ENCODE peak calls at places on chromosomes 4 and X, in four cellular contexts. One of them, this sample, is unnamed.
A peak's percentile ranks its signal among the peaks of the same experiment; 100 is the strongest.

GRCh38 chr4:106522839-106523238 is 154.3 kb upstream of the GIMD1 start:
- DNase-seq in right lobe of liver: no peak
- DNase-seq in IMR-90: peak; percentile 1
- DNase-seq in upper lobe of left lung: no peak
- DNase-seq in this sample: no peak

GRCh38 chr4:39792529-39792928 is 94.6 kb downstream of the UBE2K start:
- DNase-seq in right lobe of liver: no peak
- DNase-seq in IMR-90: no peak
- DNase-seq in upper lobe of left lung: no peak
- DNase-seq in this sample: no peak

GRCh38 chr4:97121493-97121892 is 1021.8 kb downstream of the STPG2 start:
- DNase-seq in upper lobe of left lung: no peak
- DNase-seq in IMR-90: no peak
- DNase-seq in right lobe of liver: no peak
- DNase-seq in this sample: no peak

GRCh38 chr4:131566026-131566425 is 1583.1 kb upstream of the PCDH10 start:
- DNase-seq in IMR-90: no peak
- DNase-seq in upper lobe of left lung: no peak
- DNase-seq in right lobe of liver: no peak
- DNase-seq in this sample: no peak

GRCh38 chrX:143664302-143664701 is 28.4 kb upstream of the SLITRK4 start:
- DNase-seq in right lobe of liver: no peak
- DNase-seq in IMR-90: no peak
- DNase-seq in upper lobe of left lung: no peak
- DNase-seq in this sample: no peak

GRCh38 chr4:33369366-33369899 is 2649.3 kb downstream of the PCDH7 start:
- DNase-seq in right lobe of liver: no peak
- DNase-seq in IMR-90: peak; percentile 12
- DNase-seq in upper lobe of left lung: no peak
- DNase-seq in this sample: no peak

GRCh38 chr4:109721033-109721432 is 8.8 kb downstream of the PLA2G12A start:
- DNase-seq in right lobe of liver: no peak
- DNase-seq in IMR-90: peak; percentile 70
- DNase-seq in upper lobe of left lung: no peak
- DNase-seq in this sample: no peak

GRCh38 chr4:109359040-109359646 is 56.7 kb upstream of the COL25A1 start:
- DNase-seq in right lobe of liver: no peak
- DNase-seq in IMR-90: no peak
- DNase-seq in upper lobe of left lung: no peak
- DNase-seq in this sample: no peak

GRCh38 chr4:152352645-152353116 is 183.2 kb downstream of the FBXW7 start:
- DNase-seq in right lobe of liver: no peak
- DNase-seq in upper lobe of left lung: peak; percentile 30
- DNase-seq in IMR-90: peak; percentile 97
- DNase-seq in this sample: peak; percentile 62

GRCh38 chrX:41381685-41382084 is 47.7 kb downstream of the DDX3X start:
- DNase-seq in right lobe of liver: peak; percentile 80
- DNase-seq in upper lobe of left lung: peak; percentile 73
- DNase-seq in IMR-90: peak; percentile 90
- DNase-seq in this sample: no peak

GRCh38 chrX:132041016-132041415 is 17.9 kb downstream of the STK26 start:
- DNase-seq in IMR-90: no peak
- DNase-seq in right lobe of liver: no peak
- DNase-seq in upper lobe of left lung: no peak
- DNase-seq in this sample: no peak

GRCh38 chrX:24426340-24426913 is 38.7 kb upstream of the PDK3 start:
- DNase-seq in IMR-90: peak; percentile 12
- DNase-seq in right lobe of liver: no peak
- DNase-seq in upper lobe of left lung: no peak
- DNase-seq in this sample: no peak

GRCh38 chrX:69314436-69315348 is 149.4 kb upstream of the PJA1 start:
- DNase-seq in upper lobe of left lung: peak; percentile 18
- DNase-seq in right lobe of liver: no peak
- DNase-seq in IMR-90: no peak
- DNase-seq in this sample: no peak

GRCh38 chrX:24178441-24178840 is 28.9 kb downstream of the ZFX start:
- DNase-seq in IMR-90: no peak
- DNase-seq in upper lobe of left lung: no peak
- DNase-seq in right lobe of liver: no peak
- DNase-seq in this sample: no peak

GRCh38 chrX:40700640-40701342 is 34.6 kb downstream of the MED14 start:
- DNase-seq in right lobe of liver: no peak
- DNase-seq in IMR-90: no peak
- DNase-seq in upper lobe of left lung: no peak
- DNase-seq in this sample: no peak

GRCh38 chrX:112818114-112819012 is 22.3 kb downstream of the AMOT start:
- DNase-seq in IMR-90: no peak
- DNase-seq in upper lobe of left lung: no peak
- DNase-seq in right lobe of liver: no peak
- DNase-seq in this sample: no peak

GRCh38 chr4:39410415-39410814 is 3.7 kb downstream of the KLB start:
- DNase-seq in right lobe of liver: no peak
- DNase-seq in IMR-90: no peak
- DNase-seq in upper lobe of left lung: no peak
- DNase-seq in this sample: no peak

GRCh38 chr4:98556451-98556850 is 102.0 kb downstream of the TSPAN5 start:
- DNase-seq in upper lobe of left lung: no peak
- DNase-seq in IMR-90: no peak
- DNase-seq in right lobe of liver: no peak
- DNase-seq in this sample: no peak

GRCh38 chr4:85725727-85726170 is 250.8 kb downstream of the ARHGAP24 start:
- DNase-seq in IMR-90: no peak
- DNase-seq in upper lobe of left lung: peak; percentile 50
- DNase-seq in right lobe of liver: peak; percentile 34
- DNase-seq in this sample: peak; percentile 7

GRCh38 chrX:122055979-122056715 is 1008.7 kb downstream of the GLUD2 start:
- DNase-seq in right lobe of liver: no peak
- DNase-seq in upper lobe of left lung: no peak
- DNase-seq in IMR-90: no peak
- DNase-seq in this sample: no peak

GRCh38 chrX:56281789-56282188 is 49.6 kb downstream of the KLF8 start:
- DNase-seq in IMR-90: peak; percentile 16
- DNase-seq in right lobe of liver: no peak
- DNase-seq in upper lobe of left lung: no peak
- DNase-seq in this sample: no peak

GRCh38 chr4:83708500-83709175 is 172.7 kb downstream of the GPAT3 start:
- DNase-seq in upper lobe of left lung: no peak
- DNase-seq in right lobe of liver: no peak
- DNase-seq in IMR-90: no peak
- DNase-seq in this sample: no peak

GRCh38 chr4:20698820-20699219 is 1.4 kb upstream of the PACRGL start:
- DNase-seq in upper lobe of left lung: no peak
- DNase-seq in IMR-90: no peak
- DNase-seq in right lobe of liver: no peak
- DNase-seq in this sample: no peak

GRCh38 chrX:63657821-63658220 is 127.2 kb downstream of the ARHGEF9 start:
- DNase-seq in IMR-90: peak; percentile 78
- DNase-seq in right lobe of liver: no peak
- DNase-seq in upper lobe of left lung: peak; percentile 72
- DNase-seq in this sample: no peak

GRCh38 chr4:88033309-88033708 is 25.9 kb downstream of the PKD2 start:
- DNase-seq in upper lobe of left lung: no peak
- DNase-seq in right lobe of liver: no peak
- DNase-seq in IMR-90: peak; percentile 72
- DNase-seq in this sample: peak; percentile 51

GRCh38 chr4:38230121-38230728 is 270.0 kb downstream of the PTTG2 start:
- DNase-seq in IMR-90: no peak
- DNase-seq in upper lobe of left lung: no peak
- DNase-seq in right lobe of liver: peak; percentile 31
- DNase-seq in this sample: no peak

GRCh38 chr4:38268837-38269236 is 308.6 kb downstream of the PTTG2 start:
- DNase-seq in IMR-90: no peak
- DNase-seq in upper lobe of left lung: no peak
- DNase-seq in right lobe of liver: no peak
- DNase-seq in this sample: no peak

GRCh38 chr4:110012917-110013316 is 100.2 kb downstream of the EGF start:
- DNase-seq in upper lobe of left lung: no peak
- DNase-seq in IMR-90: no peak
- DNase-seq in right lobe of liver: no peak
- DNase-seq in this sample: no peak

GRCh38 chr4:124178449-124179021 is 534.0 kb downstream of the ANKRD50 start:
- DNase-seq in upper lobe of left lung: no peak
- DNase-seq in IMR-90: peak; percentile 58
- DNase-seq in right lobe of liver: no peak
- DNase-seq in this sample: no peak

DNA sequence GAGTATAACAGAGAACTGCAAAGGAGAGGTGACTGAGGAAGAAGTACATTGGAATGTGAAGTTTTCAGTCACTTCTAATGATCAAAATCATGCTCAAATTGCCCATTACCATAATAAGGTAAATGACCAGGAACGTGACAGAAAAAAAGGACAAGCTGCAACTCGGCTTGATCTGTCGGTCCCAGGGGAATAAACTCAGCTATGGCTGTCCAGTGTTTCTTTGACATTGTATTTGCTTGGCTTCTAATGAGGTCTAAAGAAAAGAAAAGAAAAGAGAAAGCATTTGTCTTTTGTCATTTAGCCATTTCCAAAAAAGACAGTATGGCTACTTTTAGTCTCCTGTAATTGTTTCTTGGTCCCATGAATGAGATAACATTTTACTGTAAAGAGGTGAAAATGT is 25.2 kb downstream of the PHOX2B start:
- DNase-seq in right lobe of liver: no peak
- DNase-seq in IMR-90: no peak
- DNase-seq in upper lobe of left lung: no peak
- DNase-seq in this sample: no peak
- H3K27me3 ChIP-seq in right lobe of liver: no peaks in the 10 kb centered on the region
- H3K27me3 ChIP-seq in IMR-90: no peaks in the 10 kb centered on the region
- H3K27me3 ChIP-seq in upper lobe of left lung: no peaks in the 10 kb centered on the region
- H3K27me3 ChIP-seq in this sample: no peaks in the 10 kb centered on the region

GRCh38 chrX:1600406-1601050 is 9.1 kb downstream of the AKAP17A start:
- DNase-seq in right lobe of liver: no peak
- DNase-seq in upper lobe of left lung: no peak
- DNase-seq in IMR-90: no peak
- DNase-seq in this sample: no peak

GRCh38 chrX:1601768-1602085 is 10.3 kb downstream of the AKAP17A start:
- DNase-seq in upper lobe of left lung: no peak
- DNase-seq in IMR-90: no peak
- DNase-seq in right lobe of liver: no peak
- DNase-seq in this sample: no peak

GRCh38 chrX:1599791-1600405 is 8.5 kb downstream of the AKAP17A start:
- DNase-seq in IMR-90: no peak
- DNase-seq in upper lobe of left lung: no peak
- DNase-seq in right lobe of liver: no peak
- DNase-seq in this sample: no peak

GRCh38 chrX:1598876-1599790 is 7.7 kb downstream of the AKAP17A start:
- DNase-seq in IMR-90: no peak
- DNase-seq in upper lobe of left lung: no peak
- DNase-seq in right lobe of liver: no peak
- DNase-seq in this sample: no peak

DNA sequence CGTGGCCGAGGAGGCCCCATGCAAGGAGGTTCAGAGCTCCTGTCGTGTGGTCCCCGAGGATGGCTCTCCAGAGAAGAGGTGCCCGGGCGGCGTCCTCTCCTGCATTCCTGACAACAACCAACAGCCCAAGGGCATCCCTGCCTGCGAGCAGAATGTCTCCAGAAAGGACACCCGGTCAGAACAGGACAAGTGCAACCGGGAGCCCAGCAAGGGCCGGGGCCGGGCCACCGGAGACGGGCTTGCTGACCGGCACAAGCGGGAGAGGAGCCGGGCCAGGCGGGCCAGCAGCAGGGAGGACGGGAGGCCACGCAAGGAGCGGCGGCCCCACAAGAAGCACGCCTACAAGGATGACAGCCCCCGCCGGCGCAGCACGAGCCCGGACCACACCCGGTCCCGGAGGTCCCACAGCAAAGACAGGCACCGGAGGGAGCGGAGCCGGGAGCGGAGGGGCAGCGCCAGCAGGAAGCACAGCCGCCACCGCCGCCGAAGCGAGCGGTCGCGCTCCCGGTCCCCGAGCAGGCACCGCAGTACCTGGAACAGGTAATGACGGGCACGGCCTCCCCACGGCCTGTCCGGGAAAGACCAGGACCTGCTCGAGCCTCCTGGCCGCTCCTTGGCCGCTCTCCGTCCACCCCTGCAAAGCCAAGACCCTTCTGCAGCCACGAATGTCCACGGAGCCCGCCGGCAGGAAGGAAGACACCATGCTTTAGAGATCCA is 9.8 kb downstream of the AKAP17A start:
- DNase-seq in IMR-90: no peak
- DNase-seq in upper lobe of left lung: no peak
- DNase-seq in right lobe of liver: no peak
- DNase-seq in this sample: no peak
- TF ChIP-seq POLR2A in IMR-90: no peak
- TF ChIP-seq POLR2A in upper lobe of left lung: no peak
- TF ChIP-seq POLR2A in right lobe of liver: no peak
- TF ChIP-seq POLR2A in this sample: no peak

GRCh38 chr4:54232151-54232688 is 3.1 kb downstream of the PDGFRA start:
- DNase-seq in IMR-90: no peak
- DNase-seq in right lobe of liver: no peak
- DNase-seq in upper lobe of left lung: no peak
- DNase-seq in this sample: peak; percentile 47

GRCh38 chr4:54233128-54233696 is 4.1 kb downstream of the PDGFRA start:
- DNase-seq in right lobe of liver: peak; percentile 93
- DNase-seq in upper lobe of left lung: peak; percentile 82
- DNase-seq in IMR-90: peak; percentile 85
- DNase-seq in this sample: peak; percentile 91

GRCh38 chr4:54230479-54231418 is 1.7 kb downstream of the PDGFRA start:
- DNase-seq in IMR-90: no peak
- DNase-seq in upper lobe of left lung: no peak
- DNase-seq in right lobe of liver: peak; percentile 48
- DNase-seq in this sample: peak; percentile 45

GRCh38 chr4:54229631-54230478 is 762 bp downstream of the PDGFRA start:
- DNase-seq in IMR-90: peak; percentile 69
- DNase-seq in right lobe of liver: peak; percentile 32
- DNase-seq in upper lobe of left lung: no peak
- DNase-seq in this sample: peak; percentile 41

GRCh38 chr4:54231419-54232150 is 2.5 kb downstream of the PDGFRA start:
- DNase-seq in upper lobe of left lung: no peak
- DNase-seq in right lobe of liver: peak; percentile 42
- DNase-seq in IMR-90: peak; percentile 66
- DNase-seq in this sample: peak; percentile 79
- H3K4me1 ChIP-seq in upper lobe of left lung: peaks cover 61% of the 10 kb centered on the region
- H3K4me1 ChIP-seq in right lobe of liver: no peaks in the 10 kb centered on the region
- H3K4me1 ChIP-seq in IMR-90: peaks cover under 1% of the 10 kb centered on the region
- H3K4me1 ChIP-seq in this sample: no peaks in the 10 kb centered on the region

GRCh38 chrX:136021903-136022302 is 36.7 kb downstream of the SLC9A6 start:
- DNase-seq in upper lobe of left lung: no peak
- DNase-seq in IMR-90: no peak
- DNase-seq in right lobe of liver: no peak
- DNase-seq in this sample: no peak
- H3K27me3 ChIP-seq in upper lobe of left lung: no peaks in the 10 kb centered on the region
- H3K27me3 ChIP-seq in IMR-90: peaks cover 1% of the 10 kb centered on the region
- H3K27me3 ChIP-seq in right lobe of liver: no peaks in the 10 kb centered on the region
- H3K27me3 ChIP-seq in this sample: no peaks in the 10 kb centered on the region

This sample was measured in ovary.